ENCODE peak calls at places on chromosome 19, in nine cellular contexts. S is fibroblast of pulmonary artery, J is D721Med, G is HFF-Myc, K is ascending aorta, F is upper lobe of left lung, M is AG09319, I is body of pancreas, P is cardiac fibroblast. A is an unnamed sample.

GRCh38 chr19:29364224-29364726 is 151.3 kb upstream of the UQCRFS1 start:
- DNase-seq in S (no peak), J (no peak), G (no peak), K (no peak), F (no peak), M (no peak), I (no peak), P (no peak), A (no peak)

GRCh38 chr19:35592226-35592625 is 6.3 kb downstream of the PMIS2 start:
- DNase-seq in S (peak; percentile 71), J (no peak), G (no peak), K (no peak), F (no peak), M (no peak), I (peak; percentile 71), P (peak; percentile 70), A (peak; percentile 65)

GRCh38 chr19:3176715-3177501 is 1.7 kb upstream of the S1PR4 start:
- DNase-seq in S (no peak), J (no peak), G (no peak), K (no peak), F (peak; percentile 45), M (no peak), I (no peak), P (peak; percentile 17), A (peak; percentile 54)

GRCh38 chr19:49111218-49111998 is 2.8 kb upstream of the LIN7B start:
- DNase-seq in S (no peak), J (no peak), G (no peak), K (no peak), F (no peak), M (no peak), I (no peak), P (no peak), A (no peak)

GRCh38 chr19:4326837-4327251 is 11.8 kb downstream of the STAP2 start:
- DNase-seq in S (no peak), J (no peak), G (no peak), K (no peak), F (peak; percentile 83), M (no peak), I (peak; percentile 11), P (no peak), A (no peak)

GRCh38 chr19:23999821-24000610 is 85.3 kb downstream of the ZNF726 start:
- DNase-seq in S (no peak), J (no peak), G (no peak), K (no peak), F (no peak), M (no peak), I (no peak), P (no peak), A (no peak)

GRCh38 chr19:23440791-23441190 is 45.5 kb upstream of the ZNF91 start:
- DNase-seq in S (no peak), J (no peak), G (no peak), K (no peak), F (no peak), M (no peak), I (no peak), P (no peak), A (no peak)

GRCh38 chr19:40341601-40342482 is 6.4 kb downstream of the C19orf47 start:
- DNase-seq in S (no peak), J (no peak), G (no peak), K (peak; percentile 84), F (no peak), M (no peak), I (no peak), P (peak; percentile 32), A (peak; percentile 20)

GRCh38 chr19:17947815-17948473 is 15.1 kb downstream of the CCDC124 start:
- DNase-seq in S (peak; percentile 94), J (peak; percentile 96), G (peak; percentile 49), K (peak; percentile 91), F (peak; percentile 98), M (peak; percentile 76), I (peak; percentile 91), P (peak; percentile 95), A (peak; percentile 84)

GRCh38 chr19:27752530-27753184 is 1460.3 kb downstream of the UQCRFS1 start:
- DNase-seq in S (no peak), J (no peak), G (no peak), K (peak; percentile 38), F (no peak), M (no peak), I (no peak), P (no peak), A (no peak)

GRCh38 chr19:6076675-6077463 is 33.4 kb downstream of the RFX2 start:
- DNase-seq in S (peak; percentile 87), J (no peak), G (no peak), K (peak; percentile 71), F (no peak), M (peak; percentile 87), I (no peak), P (peak; percentile 90), A (peak; percentile 97)

DNA sequence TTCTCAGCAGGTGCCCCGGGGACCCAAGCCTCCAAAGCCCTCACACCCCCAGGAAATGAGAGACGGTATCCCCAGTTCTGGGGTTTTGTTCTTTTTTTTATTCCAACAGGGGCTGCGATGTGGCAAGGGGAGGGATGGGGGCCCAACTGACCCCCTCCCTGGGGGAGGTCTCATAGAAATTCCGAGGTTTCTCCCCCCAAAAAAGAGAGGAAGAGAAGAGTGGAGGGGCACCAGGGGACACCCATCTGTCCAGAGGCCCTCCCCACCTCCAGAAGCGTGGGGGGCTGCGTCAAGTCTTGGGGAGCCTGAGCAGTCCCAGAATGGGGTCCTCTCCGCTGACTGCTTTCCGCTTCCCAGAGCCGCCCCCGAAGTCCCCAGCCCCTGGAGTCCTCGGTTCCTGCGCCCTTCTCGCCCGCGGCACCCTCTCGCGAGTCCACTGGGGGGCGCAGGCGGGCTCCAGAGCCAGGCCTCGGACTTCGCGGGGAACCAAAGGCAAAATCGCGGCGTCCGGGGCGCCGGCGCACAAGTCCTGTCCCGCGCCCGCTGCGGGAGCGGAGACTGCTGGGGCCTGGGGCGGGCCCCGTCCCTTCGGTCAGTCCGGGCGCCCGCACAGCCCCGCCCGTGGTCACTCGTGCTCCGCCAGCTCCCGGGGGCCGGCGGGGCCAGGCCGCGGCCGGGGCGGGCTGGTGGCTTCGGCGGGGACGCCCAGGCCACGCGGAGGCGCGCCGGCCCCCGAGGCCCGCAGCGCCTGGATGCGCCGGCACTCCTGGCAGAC is 4.4 kb upstream of the ATP1A3 start:
- DNase-seq in S (peak; percentile 29), J (peak; percentile 68), G (no peak), K (no peak), F (peak; percentile 88), M (no peak), I (peak; percentile 29), P (peak; percentile 40), A (peak; percentile 27)
- TF ChIP-seq CTCF in S (peak; percentile 41), J (peak; percentile 63), G (peak; percentile 80), K (peak; percentile 11), F (peak; percentile 39), M (peak; percentile 74), I (peak; percentile 34), P (peak; percentile 79), A (peak; percentile 71)

GRCh38 chr19:38850231-38850975 is 617 bp upstream of the HNRNPL start:
- DNase-seq in S (peak; percentile 100), J (peak; percentile 70), G (peak; percentile 100), K (peak; percentile 100), F (peak; percentile 95), M (peak; percentile 100), I (peak; percentile 100), P (peak; percentile 100), A (peak; percentile 100)

GRCh38 chr19:38848299-38849146 is 1.3 kb downstream of the HNRNPL start:
- DNase-seq in S (no peak), J (no peak), G (no peak), K (no peak), F (no peak), M (no peak), I (no peak), P (no peak), A (no peak)

GRCh38 chr19:38850976-38851621 is 1.3 kb upstream of the HNRNPL start:
- DNase-seq in S (no peak), J (no peak), G (no peak), K (no peak), F (peak; percentile 76), M (no peak), I (peak; percentile 27), P (no peak), A (no peak)

GRCh38 chr19:38849746-38850230 is at the start of gene HNRNPL:
- DNase-seq in S (no peak), J (peak; percentile 69), G (no peak), K (no peak), F (peak; percentile 100), M (no peak), I (no peak), P (no peak), A (no peak)

GRCh38 chr19:38849147-38849745 is 540 bp downstream of the HNRNPL start:
- DNase-seq in S (peak; percentile 96), J (peak; percentile 96), G (peak; percentile 73), K (peak; percentile 97), F (peak; percentile 100), M (peak; percentile 92), I (peak; percentile 97), P (peak; percentile 97), A (peak; percentile 95)
- TF ChIP-seq CTCF in S (no peak), J (no peak), G (no peak), K (no peak), F (no peak), M (no peak), I (no peak), P (no peak), A (no peak)

GRCh38 chr19:13847033-13847899 is 29.7 kb upstream of the NANOS3 start:
- DNase-seq in S (peak; percentile 94), J (no peak), G (no peak), K (peak; percentile 98), F (peak; percentile 98), M (peak; percentile 89), I (peak; percentile 92), P (peak; percentile 97), A (peak; percentile 93)

GRCh38 chr19:13849277-13849676 is 27.7 kb upstream of the NANOS3 start:
- DNase-seq in S (no peak), J (no peak), G (no peak), K (no peak), F (no peak), M (no peak), I (no peak), P (no peak), A (no peak)

GRCh38 chr19:13849991-13850909 is 26.7 kb upstream of the NANOS3 start:
- DNase-seq in S (peak; percentile 84), J (no peak), G (no peak), K (peak; percentile 90), F (peak; percentile 98), M (no peak), I (peak; percentile 92), P (peak; percentile 90), A (peak; percentile 73)

GRCh38 chr19:13847900-13848677 is 28.8 kb upstream of the NANOS3 start:
- DNase-seq in S (no peak), J (no peak), G (no peak), K (no peak), F (no peak), M (no peak), I (no peak), P (no peak), A (no peak)

DNA sequence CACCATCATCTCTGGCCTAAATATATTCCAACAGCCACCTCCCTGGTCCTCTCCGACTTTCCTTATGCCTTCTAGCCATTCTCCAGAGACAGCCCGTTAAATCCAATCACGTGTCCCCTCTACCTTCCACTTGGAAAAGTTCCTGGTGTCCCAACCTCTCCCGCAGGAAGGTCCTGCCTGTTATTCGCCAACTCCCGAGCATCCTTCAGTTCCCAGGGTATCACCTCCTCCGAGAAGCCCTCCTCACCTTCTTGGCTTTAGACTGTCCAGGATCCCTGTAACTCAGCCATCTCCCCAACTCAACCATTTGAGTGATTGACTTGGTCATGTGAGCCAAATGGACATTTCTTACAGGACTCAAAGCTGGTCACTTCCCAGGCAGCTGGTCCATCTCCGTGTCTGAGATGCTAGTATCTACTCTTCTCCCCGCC is 28.1 kb upstream of the NANOS3 start:
- DNase-seq in S (no peak), J (no peak), G (no peak), K (no peak), F (no peak), M (no peak), I (no peak), P (no peak), A (no peak)
- TF ChIP-seq CTCF in S (no peak), J (no peak), G (no peak), K (no peak), F (no peak), M (no peak), I (no peak), P (no peak), A (no peak)

GRCh38 chr19:38544569-38545315 is 73.0 kb downstream of the MAP4K1 start:
- DNase-seq in S (peak; percentile 7), J (no peak), G (no peak), K (no peak), F (no peak), M (peak; percentile 22), I (no peak), P (no peak), A (peak; percentile 9)
- TF ChIP-seq CTCF in S (no peak), J (no peak), G (peak; percentile 41), K (no peak), F (no peak), M (peak; percentile 52), I (no peak), P (peak; percentile 50), A (peak; percentile 58)